ENCODE peak calls at places on chromosomes 5 and 9, in six cellular contexts. D is IMR-90, I is neuronal stem cell, U is H9, K is mesenchymal stem cell, X is trophoblast cell. Q is an unnamed sample.

GRCh38 chr5:6435356-6435755 is 13.3 kb upstream of the UBE2QL1 start:
- DNase-seq in I (no peak), K (no peak), X (no peak), D (no peak), U (peak; percentile 81), Q (peak; percentile 76)

GRCh38 chr9:89669361-89669842 is 64.6 kb downstream of the GADD45G start:
- DNase-seq in X (no peak), D (no peak), I (no peak), K (no peak), U (no peak), Q (no peak)

GRCh38 chr9:85430659-85431370 is 310.9 kb downstream of the AGTPBP1 start:
- DNase-seq in U (no peak), D (no peak), X (no peak), K (no peak), I (no peak), Q (no peak)

GRCh38 chr5:14980698-14981097 is 109.1 kb upstream of the ANKH start:
- DNase-seq in U (no peak), X (no peak), D (no peak), K (no peak), I (no peak), Q (no peak)

GRCh38 chr5:29460946-29461538 is 1732.4 kb upstream of the CDH6 start:
- DNase-seq in D (no peak), I (no peak), X (no peak), K (no peak), U (no peak), Q (no peak)

GRCh38 chr5:159777049-159777448 is 139.2 kb upstream of the ADRA1B start:
- DNase-seq in D (peak; percentile 12), X (no peak), K (no peak), I (no peak), U (no peak), Q (no peak)

GRCh38 chr5:57468481-57469165 is 14.0 kb downstream of the ACTBL2 start:
- DNase-seq in I (no peak), X (peak; percentile 13), U (no peak), D (peak; percentile 85), K (peak; percentile 84), Q (no peak)

GRCh38 chr5:41156739-41157138 is 56.6 kb downstream of the C6 start:
- DNase-seq in U (no peak), D (peak; percentile 90), X (no peak), I (no peak), K (no peak), Q (no peak)

GRCh38 chr9:78122631-78123030 is 91.0 kb upstream of the GNAQ start:
- DNase-seq in U (no peak), D (no peak), K (no peak), X (peak; percentile 46), I (no peak), Q (no peak)

GRCh38 chr9:135772056-135773042 is 70.4 kb downstream of the KCNT1 start:
- DNase-seq in D (no peak), I (no peak), K (no peak), X (no peak), U (no peak), Q (no peak)

GRCh38 chr5:43674536-43674935 is 71.6 kb downstream of the NNT start:
- DNase-seq in I (no peak), D (peak; percentile 53), U (no peak), K (no peak), X (no peak), Q (no peak)

GRCh38 chr9:135693265-135693664 is 6.0 kb downstream of the SOHLH1 start:
- DNase-seq in X (no peak), D (no peak), K (no peak), I (no peak), U (no peak), Q (no peak)

GRCh38 chr5:80211292-80211691 is 44.6 kb downstream of the SERINC5 start:
- DNase-seq in I (no peak), U (no peak), D (no peak), K (no peak), X (no peak), Q (no peak)

GRCh38 chr9:125540497-125540896 is 166.5 kb downstream of the MAPKAP1 start:
- DNase-seq in U (no peak), I (no peak), K (no peak), X (peak; percentile 19), D (no peak), Q (no peak)

GRCh38 chr5:164289526-164289925 is 784.1 kb downstream of the MAT2B start:
- DNase-seq in U (no peak), K (no peak), I (no peak), D (peak; percentile 21), X (no peak), Q (no peak)

GRCh38 chr5:113378081-113378480 is 56.7 kb downstream of the TSSK1B start:
- DNase-seq in K (no peak), U (no peak), X (no peak), I (no peak), D (no peak), Q (no peak)

GRCh38 chr9:97675655-97676054 is 21.5 kb downstream of the XPA start:
- DNase-seq in X (no peak), K (no peak), I (no peak), D (no peak), U (no peak), Q (no peak)

GRCh38 chr5:14034991-14035390 is 90.5 kb upstream of the DNAH5 start:
- DNase-seq in K (no peak), I (no peak), U (no peak), X (no peak), D (peak; percentile 42), Q (no peak)

GRCh38 chr5:150676578-150676977 is 15.5 kb downstream of the MYOZ3 start:
- DNase-seq in U (no peak), D (no peak), X (no peak), K (no peak), I (no peak), Q (peak; percentile 34)

GRCh38 chr5:603081-603998 is 8.8 kb upstream of the CEP72 start:
- DNase-seq in K (no peak), D (no peak), U (no peak), I (no peak), X (no peak), Q (no peak)

GRCh38 chr5:81134066-81134465 is 99.1 kb upstream of the CKMT2 start:
- DNase-seq in K (no peak), X (no peak), I (no peak), U (no peak), D (no peak), Q (no peak)

GRCh38 chr9:136765041-136765440 is 723 bp upstream of the LCN15 start:
- DNase-seq in K (no peak), D (no peak), X (no peak), I (no peak), U (peak; percentile 27), Q (no peak)

GRCh38 chr5:137385064-137385463 is 114.1 kb downstream of the SPOCK1 start:
- DNase-seq in K (no peak), X (peak; percentile 85), U (no peak), D (no peak), I (no peak), Q (no peak)

GRCh38 chr5:67029481-67029880 is 167.1 kb downstream of the CD180 start:
- DNase-seq in I (no peak), D (no peak), K (no peak), U (no peak), X (no peak), Q (no peak)
- H4K91ac ChIP-seq in I (no peak overlapping the region), D (no peak overlapping the region), K (no peak overlapping the region), U (no peak overlapping the region), X (no peak overlapping the region), Q (no peak overlapping the region)

GRCh38 chr9:129201289-129201688 is 23.2 kb upstream of the IER5L start:
- DNase-seq in U (no peak), I (no peak), K (no peak), X (no peak), D (no peak), Q (no peak)

GRCh38 chr9:129198737-129199435 is 20.8 kb upstream of the IER5L start:
- DNase-seq in D (no peak), K (peak; percentile 17), I (no peak), X (peak; percentile 62), U (no peak), Q (no peak)

GRCh38 chr9:129202613-129203555 is 24.8 kb upstream of the IER5L start:
- DNase-seq in K (peak; percentile 78), U (peak; percentile 83), X (peak; percentile 47), D (peak; percentile 63), I (peak; percentile 77), Q (no peak)

GRCh38 chr9:129197978-129198736 is 20.1 kb upstream of the IER5L start:
- DNase-seq in K (peak; percentile 91), I (no peak), X (peak; percentile 61), U (no peak), D (peak; percentile 63), Q (no peak)

GRCh38 chr9:129200255-129200654 is 22.2 kb upstream of the IER5L start:
- DNase-seq in U (no peak), I (no peak), D (no peak), X (no peak), K (no peak), Q (no peak)
- H4K91ac ChIP-seq in U (no peak overlapping the region), I (no peak overlapping the region), D (no peak overlapping the region), X (no peak overlapping the region), K (no peak overlapping the region), Q (no peak overlapping the region)

GRCh38 chr5:9742848-9743247 is 112.7 kb upstream of the TAS2R1 start:
- DNase-seq in X (no peak), D (no peak), K (no peak), U (no peak), I (no peak), Q (no peak)
- H4K91ac ChIP-seq in X (no peak overlapping the region), D (no peak overlapping the region), K (no peak overlapping the region), U (no peak overlapping the region), I (no peak overlapping the region), Q (no peak overlapping the region)

GRCh38 chr5:178072749-178073148 is 40.6 kb upstream of the N4BP3 start:
- DNase-seq in I (no peak), X (no peak), D (no peak), K (no peak), U (no peak), Q (no peak)
- H4K91ac ChIP-seq in I (no peak overlapping the region), X (no peak overlapping the region), D (no peak overlapping the region), K (no peak overlapping the region), U (no peak overlapping the region), Q (no peak overlapping the region)

GRCh38 chr9:128565578-128565977 is 13.2 kb downstream of the SPTAN1 start:
- DNase-seq in X (no peak), U (no peak), D (no peak), I (no peak), K (no peak), Q (no peak)

DNA sequence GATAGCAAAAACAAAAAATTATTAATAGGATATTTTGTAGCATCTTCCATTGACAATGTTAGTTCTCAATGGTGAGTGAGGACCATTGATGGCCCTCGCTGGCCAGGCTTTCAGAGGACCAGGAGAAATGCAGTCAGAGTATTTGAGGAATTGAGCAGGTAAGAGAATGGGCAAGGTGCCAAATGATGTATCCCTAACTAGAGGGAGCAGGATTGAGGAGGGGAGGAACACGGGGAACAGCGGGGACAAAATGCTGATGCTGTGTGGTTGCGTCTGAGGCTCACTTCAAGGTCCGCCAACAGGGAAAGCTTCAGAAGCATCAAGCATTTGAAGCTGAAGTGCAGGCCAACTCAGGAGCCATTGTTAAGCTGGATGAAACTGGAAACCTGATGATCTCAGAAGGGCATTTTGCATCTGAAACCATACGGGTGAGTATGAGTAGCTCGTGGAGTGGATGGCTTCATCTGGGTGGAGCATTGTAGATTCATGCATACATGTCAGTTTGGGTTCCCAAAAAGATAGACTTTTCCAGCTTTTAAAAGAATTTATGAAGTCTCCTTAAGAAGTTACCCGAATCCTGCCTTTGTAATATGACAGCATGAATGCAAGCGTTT is 16.2 kb downstream of the SPTAN1 start:
- DNase-seq in X (no peak), D (peak; percentile 47), K (no peak), U (no peak), I (no peak), Q (no peak)
- H4K91ac ChIP-seq in X (no peak overlapping the region), D (no peak overlapping the region), K (no peak overlapping the region), U (no peak overlapping the region), I (no peak overlapping the region), Q (no peak overlapping the region)

Q was measured in H1.